ENCODE peak calls at places on chromosomes 1 and 21, in seven cellular contexts. E is adrenal gland, W is cardiac muscle cell, X is transverse colon, F is aorta, T is lower lobe of right lung, K is H9. C is an unnamed sample.

GRCh38 chr1:246629030-246629429 is 62.8 kb downstream of the CNST start:
- DNase-seq in E (peak; percentile 24), W (no peak), X (no peak), F (no peak), T (no peak), K (no peak), C (no peak)

GRCh38 chr1:41610361-41610760 is 125.9 kb upstream of the EDN2 start:
- DNase-seq in E (no peak), W (no peak), X (no peak), F (no peak), T (no peak), K (no peak), C (no peak)

GRCh38 chr1:12555411-12556367 is 62.3 kb downstream of the DHRS3 start:
- DNase-seq in E (no peak), W (no peak), X (no peak), F (peak; percentile 70), T (peak; percentile 46), K (no peak), C (no peak)

GRCh38 chr1:222924140-222924706 is 109.4 kb downstream of the DISP1 start:
- DNase-seq in E (peak; percentile 21), W (no peak), X (no peak), F (no peak), T (no peak), K (no peak), C (no peak)

GRCh38 chr1:9989773-9990172 is 7.3 kb upstream of the RBP7 start:
- DNase-seq in E (no peak), W (no peak), X (no peak), F (no peak), T (no peak), K (no peak), C (no peak)

GRCh38 chr1:221945669-221946068 is 203.8 kb upstream of the DUSP10 start:
- DNase-seq in E (no peak), W (no peak), X (no peak), F (no peak), T (no peak), K (peak; percentile 41), C (no peak)

GRCh38 chr21:16533692-16534407 is 804.1 kb downstream of the USP25 start:
- DNase-seq in E (no peak), W (no peak), X (no peak), F (no peak), T (no peak), K (no peak), C (no peak)

GRCh38 chr21:18000961-18001522 is 181.9 kb upstream of the C21orf91 start:
- DNase-seq in E (no peak), W (no peak), X (no peak), F (no peak), T (no peak), K (no peak), C (no peak)

GRCh38 chr1:46263146-46263545 is 15.6 kb downstream of the RAD54L start:
- DNase-seq in E (no peak), W (no peak), X (no peak), F (no peak), T (no peak), K (no peak), C (no peak)

GRCh38 chr1:235246022-235246948 is 81.7 kb downstream of the ARID4B start:
- DNase-seq in E (no peak), W (no peak), X (no peak), F (no peak), T (no peak), K (no peak), C (peak; percentile 67)

GRCh38 chr1:167713330-167714081 is 8.3 kb upstream of the MPZL1 start:
- DNase-seq in E (peak; percentile 35), W (peak; percentile 37), X (peak; percentile 26), F (peak; percentile 80), T (no peak), K (peak; percentile 59), C (peak; percentile 35)

GRCh38 chr1:55310517-55310927 is 95.4 kb upstream of the USP24 start:
- DNase-seq in E (no peak), W (no peak), X (no peak), F (no peak), T (no peak), K (no peak), C (peak; percentile 98)

GRCh38 chr21:15549671-15550070 is 180.1 kb upstream of the USP25 start:
- DNase-seq in E (no peak), W (no peak), X (no peak), F (no peak), T (no peak), K (peak; percentile 36), C (no peak)

GRCh38 chr1:172745014-172745413 is 86.1 kb downstream of the FASLG start:
- DNase-seq in E (peak; percentile 45), W (peak; percentile 62), X (peak; percentile 26), F (no peak), T (no peak), K (no peak), C (peak; percentile 82)

GRCh38 chr21:34180406-34180805 is 107.0 kb downstream of the MRPS6 start:
- DNase-seq in E (no peak), W (no peak), X (no peak), F (no peak), T (no peak), K (no peak), C (no peak)

GRCh38 chr1:17687125-17687524 is 68.0 kb upstream of the ACTL8 start:
- DNase-seq in E (no peak), W (no peak), X (no peak), F (no peak), T (no peak), K (no peak), C (no peak)

GRCh38 chr1:188652678-188653077 is 1823.9 kb downstream of the PLA2G4A start:
- DNase-seq in E (no peak), W (no peak), X (no peak), F (no peak), T (no peak), K (no peak), C (peak; percentile 90)

GRCh38 chr1:155282488-155283086 is 5.3 kb downstream of the HCN3 start:
- DNase-seq in E (no peak), W (no peak), X (no peak), F (no peak), T (no peak), K (no peak), C (no peak)

GRCh38 chr21:42313501-42313969 is 1.7 kb downstream of the TFF3 start:
- DNase-seq in E (peak; percentile 56), W (peak; percentile 20), X (peak; percentile 66), F (no peak), T (no peak), K (peak; percentile 69), C (no peak)

GRCh38 chr1:92951141-92951582 is 10.1 kb downstream of the DIPK1A start:
- DNase-seq in E (no peak), W (no peak), X (peak; percentile 48), F (no peak), T (no peak), K (no peak), C (no peak)

GRCh38 chr1:116097600-116097999 is 13.6 kb upstream of the MAB21L3 start:
- DNase-seq in E (no peak), W (no peak), X (no peak), F (no peak), T (no peak), K (no peak), C (no peak)

GRCh38 chr1:208135354-208135753 is 108.8 kb downstream of the PLXNA2 start:
- DNase-seq in E (no peak), W (peak; percentile 29), X (no peak), F (no peak), T (no peak), K (no peak), C (no peak)

GRCh38 chr1:42380617-42381423 is at the start of gene RIMKLA:
- DNase-seq in E (peak; percentile 53), W (peak; percentile 89), X (peak; percentile 69), F (peak; percentile 81), T (peak; percentile 69), K (peak; percentile 80), C (peak; percentile 20)

GRCh38 chr1:36322085-36322785 is 1.2 kb downstream of the EVA1B start:
- DNase-seq in E (no peak), W (no peak), X (no peak), F (no peak), T (no peak), K (peak; percentile 58), C (no peak)

DNA sequence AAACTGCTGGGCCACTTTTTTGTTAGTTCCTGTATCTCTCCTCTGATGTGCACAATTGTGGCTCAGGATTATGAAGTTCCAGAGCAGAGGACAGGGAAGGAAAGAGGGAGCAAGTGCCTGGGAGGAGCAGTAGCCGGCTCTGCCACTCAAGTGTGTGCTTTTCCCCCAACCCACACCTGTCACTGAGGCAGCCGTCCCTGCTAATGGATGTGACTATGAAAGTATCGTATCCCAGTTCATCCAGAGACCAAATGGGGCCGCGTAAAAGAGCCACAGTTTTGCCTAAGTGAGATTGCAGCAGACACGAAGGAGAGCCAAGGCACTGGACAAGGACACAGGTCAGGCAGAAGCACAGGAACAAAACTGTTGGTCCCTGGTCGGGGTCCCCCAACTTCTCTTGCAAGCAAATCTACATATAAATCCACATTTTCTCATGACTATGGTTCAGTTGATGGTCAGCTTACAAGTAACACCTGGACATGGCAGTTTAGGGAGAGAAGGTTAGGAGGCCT is 204.7 kb downstream of the RHOU start:
- DNase-seq in E (no peak), W (no peak), X (no peak), F (no peak), T (no peak), K (no peak), C (no peak)
- H3K4me1 ChIP-seq in E (peaks cover 5% of the 10 kb centered on the region), W (peaks cover 8% of the 10 kb centered on the region), X (peaks cover 12% of the 10 kb centered on the region), F (no peaks in the 10 kb centered on the region), T (peaks cover 34% of the 10 kb centered on the region), K (no peaks in the 10 kb centered on the region), C (peaks cover 4% of the 10 kb centered on the region)

DNA sequence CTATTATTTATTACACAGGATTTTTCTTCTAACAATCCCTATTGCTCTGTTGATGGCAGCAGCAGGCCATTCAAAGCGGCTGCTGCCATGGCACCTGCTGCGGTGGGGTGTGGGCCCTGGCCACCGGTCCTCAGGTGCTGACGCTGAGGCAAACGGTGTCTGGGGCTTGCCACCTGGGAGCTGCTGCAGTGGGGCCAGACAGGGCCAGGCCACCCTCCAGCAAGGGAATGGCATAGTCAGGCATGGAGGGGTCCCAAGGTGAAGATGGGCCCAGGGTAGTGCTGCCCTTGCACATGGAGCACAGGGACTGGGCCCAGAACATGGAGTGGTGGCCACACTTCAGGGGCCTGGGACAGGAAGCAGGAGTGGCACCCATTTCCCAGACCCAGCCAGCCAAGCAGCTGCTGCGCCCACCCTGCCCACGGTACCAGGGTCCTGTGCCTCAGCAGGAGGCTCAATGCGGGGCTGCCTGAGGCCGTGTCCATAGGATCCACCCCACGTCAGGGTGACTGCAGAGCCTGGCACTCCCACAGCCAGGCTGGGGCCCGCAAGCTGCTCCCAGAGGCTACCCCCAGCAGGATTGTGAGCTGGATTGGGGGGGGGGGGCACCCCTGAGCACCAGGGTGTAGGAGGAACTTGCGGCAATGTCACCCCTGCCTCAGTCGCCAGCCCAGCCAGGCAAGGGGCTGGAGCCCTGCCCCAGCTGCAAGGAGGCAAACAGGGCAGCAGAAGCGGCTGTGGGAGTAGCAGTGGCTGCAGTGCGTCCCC is 53.9 kb upstream of the KRTAP11-1 start:
- DNase-seq in E (no peak), W (no peak), X (no peak), F (no peak), T (no peak), K (no peak), C (no peak)
- H3K9me3 ChIP-seq in E (no peaks in the 10 kb centered on the region), W (no peaks in the 10 kb centered on the region), X (no peaks in the 10 kb centered on the region), F (no peaks in the 10 kb centered on the region), T (no peaks in the 10 kb centered on the region), K (no peaks in the 10 kb centered on the region), C (peaks cover 10% of the 10 kb centered on the region)

GRCh38 chr21:44792653-44793052 is 9.0 kb downstream of the UBE2G2 start:
- DNase-seq in E (no peak), W (peak; percentile 23), X (no peak), F (no peak), T (no peak), K (no peak), C (no peak)
- H3K4me1 ChIP-seq in E (no peaks in the 10 kb centered on the region), W (peaks cover 9% of the 10 kb centered on the region), X (peaks cover 6% of the 10 kb centered on the region), F (no peaks in the 10 kb centered on the region), T (peaks cover 19% of the 10 kb centered on the region), K (no peaks in the 10 kb centered on the region), C (no peaks in the 10 kb centered on the region)

GRCh38 chr1:240562779-240563178 is 49.2 kb downstream of the GREM2 start:
- DNase-seq in E (no peak), W (no peak), X (no peak), F (no peak), T (no peak), K (no peak), C (no peak)
- H3K9me3 ChIP-seq in E (no peaks in the 10 kb centered on the region), W (no peaks in the 10 kb centered on the region), X (no peaks in the 10 kb centered on the region), F (no peaks in the 10 kb centered on the region), T (no peaks in the 10 kb centered on the region), K (no peaks in the 10 kb centered on the region), C (peaks cover 2% of the 10 kb centered on the region)

C was measured in endothelial cell of umbilical vein.